ENCODE peak calls at places on chromosomes 3 and 15, in five cellular contexts. C is heart right ventricle, P is astrocyte of the cerebellum, O is lung, J is cardiac muscle cell. H is an unnamed sample.

GRCh38 chr3:143885803-143886427 is 37.6 kb upstream of the SLC9A9 start:
- DNase-seq in C (no peak), P (no peak), O (no peak), J (peak; percentile 67), H (no peak)

GRCh38 chr15:99019558-99020540 is 12.3 kb upstream of the PGPEP1L start:
- DNase-seq in C (no peak), P (no peak), O (no peak), J (peak; percentile 60), H (peak; percentile 25)

GRCh38 chr15:36831125-36831914 is 251.9 kb downstream of the CDIN1 start:
- DNase-seq in C (no peak), P (no peak), O (no peak), J (no peak), H (no peak)

GRCh38 chr3:169348981-169349942 is 314.2 kb downstream of the MECOM start:
- DNase-seq in C (no peak), P (peak; percentile 9), O (peak; percentile 33), J (peak; percentile 34), H (peak; percentile 44)

GRCh38 chr15:44010114-44010513 is 183.3 kb downstream of the WDR76 start:
- DNase-seq in C (no peak), P (peak; percentile 52), O (no peak), J (peak; percentile 69), H (peak; percentile 86)

GRCh38 chr15:39830166-39830565 is 47.5 kb upstream of the FSIP1 start:
- DNase-seq in C (no peak), P (no peak), O (no peak), J (no peak), H (no peak)

GRCh38 chr3:94184781-94185180 is 121.9 kb downstream of the NSUN3 start:
- DNase-seq in C (no peak), P (no peak), O (no peak), J (peak; percentile 9), H (no peak)

GRCh38 chr3:186088335-186088734 is 20.6 kb downstream of the ETV5 start:
- DNase-seq in C (no peak), P (no peak), O (no peak), J (no peak), H (no peak)

GRCh38 chr15:32837935-32838334 is 120.1 kb downstream of the GREM1 start:
- DNase-seq in C (no peak), P (no peak), O (no peak), J (no peak), H (no peak)

GRCh38 chr3:35639251-35640185 is at the start of gene ARPP21:
- DNase-seq in C (no peak), P (no peak), O (no peak), J (no peak), H (no peak)

GRCh38 chr3:152320201-152320617 is 51.5 kb downstream of the MBNL1 start:
- DNase-seq in C (no peak), P (no peak), O (no peak), J (peak; percentile 67), H (no peak)

GRCh38 chr3:113639683-113640082 is 56.8 kb downstream of the USF3 start:
- DNase-seq in C (no peak), P (no peak), O (no peak), J (no peak), H (no peak)

GRCh38 chr3:15271785-15272381 is 60.5 kb downstream of the SH3BP5 start:
- DNase-seq in C (peak; percentile 44), P (no peak), O (peak; percentile 60), J (no peak), H (no peak)

DNA sequence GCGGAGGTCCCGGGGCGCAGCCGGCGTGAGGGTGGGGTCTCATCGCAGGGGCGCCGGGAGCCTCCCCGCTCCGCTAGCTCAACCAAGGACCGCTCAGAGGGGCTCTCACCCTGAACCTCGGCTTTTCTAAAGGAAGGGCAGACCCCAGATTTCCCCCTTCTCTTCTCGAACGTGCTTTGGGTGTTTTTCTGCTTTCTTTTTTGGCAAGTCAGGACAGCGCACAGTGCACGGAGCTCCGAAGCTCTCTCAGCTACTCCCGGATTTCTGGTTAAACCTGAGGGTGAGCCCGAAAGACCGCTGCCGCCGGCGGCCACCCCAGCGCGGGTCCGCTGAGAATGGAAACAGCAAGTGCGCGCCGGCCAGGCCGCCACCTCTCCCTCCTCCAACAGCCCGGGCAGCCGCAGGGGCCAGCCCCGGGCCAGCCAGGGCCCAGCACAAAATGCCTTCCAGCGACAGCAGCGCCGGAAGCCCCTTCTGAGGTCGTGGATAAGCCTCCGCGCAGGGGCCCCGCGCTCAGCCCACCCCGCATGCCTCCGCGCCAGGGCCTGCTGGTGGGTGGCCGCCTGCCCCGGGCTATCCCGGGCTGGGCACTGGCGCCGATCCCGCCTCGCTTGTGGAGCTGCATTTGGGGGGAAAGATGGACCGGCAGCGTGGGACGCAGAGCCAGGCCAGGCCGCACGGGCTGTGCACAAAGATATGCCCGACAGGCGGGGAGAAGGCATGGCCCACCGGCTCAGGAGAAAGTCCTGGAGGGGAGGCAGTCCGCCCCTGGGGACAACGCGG is 8.2 kb upstream of the OCA2 start:
- DNase-seq in C (no peak), P (no peak), O (no peak), J (peak; percentile 40), H (no peak)
- H3K4me3 ChIP-seq in C (peak overlapping the region; percentile 59), P (peak overlapping the region; percentile 52), O (peak overlapping the region; percentile 15), J (peak overlapping the region; percentile 25), H (peak overlapping the region; percentile 56)

GRCh38 chr15:65980824-65981456 is 111.6 kb downstream of the RAB11A start:
- DNase-seq in C (peak; percentile 32), P (peak; percentile 67), O (peak; percentile 82), J (peak; percentile 89), H (peak; percentile 48)

GRCh38 chr15:65979837-65980236 is 110.5 kb downstream of the RAB11A start:
- DNase-seq in C (no peak), P (no peak), O (no peak), J (no peak), H (no peak)

GRCh38 chr15:65982941-65983340 is 113.7 kb downstream of the RAB11A start:
- DNase-seq in C (no peak), P (no peak), O (no peak), J (no peak), H (no peak)

GRCh38 chr15:65979316-65979715 is 110.0 kb downstream of the RAB11A start:
- DNase-seq in C (peak; percentile 28), P (no peak), O (no peak), J (no peak), H (no peak)

DNA sequence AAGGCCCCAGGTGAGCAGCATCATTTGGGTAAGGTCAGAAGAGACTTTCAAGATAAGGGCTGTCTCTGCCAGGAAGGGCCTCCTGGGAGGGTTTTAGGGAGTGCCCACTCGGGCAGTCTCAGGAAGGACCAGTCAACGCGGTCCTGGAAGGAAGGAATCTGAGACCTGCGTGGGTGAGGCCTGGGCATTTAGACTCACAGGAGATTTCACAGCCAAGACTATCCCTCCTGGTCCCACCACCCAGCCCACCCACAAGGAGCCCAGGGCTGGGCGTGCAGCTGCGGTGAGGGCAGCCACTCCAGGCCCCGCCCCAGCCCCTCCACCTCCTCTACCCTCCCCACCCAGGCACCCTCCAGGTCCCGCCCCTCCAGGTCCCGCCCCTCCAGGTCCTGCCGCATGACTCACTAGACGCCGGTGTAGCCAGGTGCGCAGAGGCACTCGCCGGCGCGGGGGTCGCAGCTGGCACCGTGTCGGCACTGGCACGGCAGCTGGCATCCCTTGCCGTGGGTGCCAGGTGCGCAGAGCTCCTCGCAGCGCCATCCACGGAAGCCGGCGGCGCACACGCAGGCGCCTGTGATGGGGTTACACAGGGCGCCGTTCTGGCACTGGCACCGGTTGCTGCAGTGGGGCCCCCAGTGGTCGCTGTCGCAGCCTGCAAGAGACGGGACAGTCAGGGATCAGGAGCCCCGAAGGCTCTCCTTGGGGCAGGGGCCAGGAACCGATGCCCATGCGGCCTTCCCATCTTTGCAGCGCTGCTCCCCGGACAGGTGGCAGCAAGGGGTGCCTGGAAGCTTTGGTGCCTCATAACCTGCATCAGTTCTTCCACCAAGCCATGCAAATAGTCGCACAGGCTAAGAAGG is 112.8 kb downstream of the RAB11A start:
- DNase-seq in C (no peak), P (no peak), O (peak; percentile 59), J (no peak), H (no peak)
- TF ChIP-seq CTCF in C (peak; percentile 5), P (no peak), O (no peak), J (peak; percentile 8), H (peak; percentile 25)

GRCh38 chr3:123161167-123161566 is 40.6 kb upstream of the SEC22A start:
- DNase-seq in C (no peak), P (no peak), O (no peak), J (no peak), H (no peak)
- H3K4me3 ChIP-seq in C (no peak overlapping the region), P (no peak overlapping the region), O (no peak overlapping the region), J (no peak overlapping the region), H (no peak overlapping the region)

GRCh38 chr3:171168086-171168485 is 141.6 kb upstream of the SLC2A2 start:
- DNase-seq in C (no peak), P (peak; percentile 42), O (no peak), J (peak; percentile 44), H (peak; percentile 94)
- TF ChIP-seq CTCF in C (peak; percentile 21), P (peak; percentile 65), O (no peak), J (peak; percentile 51), H (peak; percentile 73)

DNA sequence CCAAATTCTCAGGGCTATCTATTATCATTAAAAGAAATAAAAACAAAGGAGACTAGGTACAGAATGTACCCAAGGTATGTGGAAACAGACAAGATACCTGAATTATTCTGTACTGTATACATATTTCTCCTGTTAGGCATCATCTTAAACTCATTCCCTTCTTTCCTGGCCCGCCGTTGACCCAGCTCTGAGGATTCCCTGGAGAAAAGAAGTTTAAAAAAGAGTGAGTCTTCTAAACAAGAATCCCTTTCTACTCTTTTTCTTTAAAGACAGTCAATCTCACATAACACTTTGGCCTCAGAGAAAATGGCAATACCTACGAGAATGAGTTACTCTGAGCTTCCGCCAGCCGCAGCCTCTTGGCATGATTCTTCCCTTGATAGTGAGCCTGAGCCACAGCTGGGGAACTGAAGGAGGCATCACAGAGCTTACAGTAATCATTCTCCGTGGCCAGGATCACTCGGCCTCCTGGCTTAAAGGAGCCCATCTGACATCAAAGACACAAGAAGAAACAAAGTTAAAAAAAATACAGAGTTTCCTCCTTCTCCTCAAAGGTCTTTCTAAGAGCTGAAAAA is 44.2 kb downstream of the ZMAT3 start:
- DNase-seq in C (no peak), P (no peak), O (no peak), J (peak; percentile 65), H (no peak)
- H3K4me3 ChIP-seq in C (no peak overlapping the region), P (no peak overlapping the region), O (no peak overlapping the region), J (no peak overlapping the region), H (no peak overlapping the region)

DNA sequence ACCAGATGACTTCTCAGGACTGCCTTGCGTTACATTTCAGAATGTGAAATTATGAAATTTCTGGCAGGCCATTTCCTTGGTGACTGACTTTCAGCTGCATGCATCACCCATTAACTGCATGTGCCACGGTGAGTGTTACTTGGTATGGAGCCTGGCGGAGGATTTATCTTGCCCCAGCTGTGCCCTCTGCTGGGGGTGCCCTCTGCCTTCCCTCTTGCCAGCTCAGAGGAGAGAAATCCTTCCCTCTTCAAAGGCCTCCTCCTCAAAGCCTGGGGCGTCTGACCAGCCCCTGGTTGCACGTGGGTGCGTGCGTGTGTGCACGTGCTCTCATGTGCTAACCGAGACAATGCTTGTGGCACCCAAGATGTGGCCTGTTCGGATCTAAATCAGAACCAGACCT is 57.8 kb upstream of the CTSH start:
- DNase-seq in C (no peak), P (no peak), O (no peak), J (peak; percentile 8), H (no peak)
- TF ChIP-seq CTCF in C (no peak), P (no peak), O (no peak), J (no peak), H (peak; percentile 39)

DNA sequence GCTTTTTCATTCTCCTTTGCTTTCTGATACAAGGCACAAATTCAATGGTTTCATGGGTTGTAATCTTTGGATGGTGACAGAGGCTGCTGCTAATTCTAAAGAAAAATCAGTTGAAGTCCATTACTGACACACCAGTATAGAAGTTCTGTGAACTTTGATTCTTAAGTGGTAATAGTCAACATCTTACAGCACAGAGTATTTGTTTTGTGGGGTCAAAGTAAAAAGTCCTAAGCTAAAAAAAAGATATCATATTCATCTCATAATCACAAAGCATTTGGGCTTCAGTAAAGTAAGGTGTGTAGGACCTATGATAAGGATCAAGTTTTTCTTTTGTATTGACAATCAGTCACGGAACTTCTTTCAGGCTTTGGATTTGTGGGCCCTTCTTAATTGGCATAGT is 1.1 kb downstream of the ASTE1 start:
- DNase-seq in C (no peak), P (no peak), O (no peak), J (no peak), H (no peak)
- H3K4me3 ChIP-seq in C (peak overlapping the region; percentile 73), P (peak overlapping the region; percentile 74), O (no peak overlapping the region), J (no peak overlapping the region), H (peak overlapping the region; percentile 66)

H was measured in epithelial cell of proximal tubule.